ENCODE peak calls at places on chromosome 21, in ten cellular contexts. B is IMR-90, T is fibroblast of mammary gland, J is heart right ventricle, I is ovary, F is foreskin fibroblast, E is fibroblast of villous mesenchyme, Z is adrenal gland, U is osteoblast, S is tibial nerve. A is an unnamed sample.

GRCh38 chr21:17668479-17668878 is 55.8 kb upstream of the BTG3 start:
- DNase-seq in B (no peak), T (no peak), J (no peak), I (no peak), F (no peak), E (no peak), Z (no peak), U (no peak), S (no peak), A (no peak)

GRCh38 chr21:26099610-26100219 is 70.9 kb downstream of the APP start:
- DNase-seq in B (peak), T (no peak), J (no peak), I (no peak), F (no peak), E (peak), Z (no peak), U (no peak), S (no peak), A (peak)

GRCh38 chr21:16124397-16125130 is 394.8 kb downstream of the USP25 start:
- DNase-seq in B (peak), T (peak), J (no peak), I (peak), F (peak), E (peak), Z (no peak), U (peak), S (no peak), A (peak)

GRCh38 chr21:33158654-33159053 is 71.1 kb upstream of the IFNAR2 start:
- DNase-seq in B (no peak), T (no peak), J (no peak), I (no peak), F (no peak), E (no peak), Z (no peak), U (no peak), S (no peak), A (no peak)

GRCh38 chr21:16084776-16085364 is 355.1 kb downstream of the USP25 start:
- DNase-seq in B (peak), T (peak), J (peak), I (no peak), F (peak), E (no peak), Z (no peak), U (peak), S (no peak), A (peak)

GRCh38 chr21:36245115-36245514 is 74.9 kb upstream of the MORC3 start:
- DNase-seq in B (no peak), T (no peak), J (no peak), I (no peak), F (no peak), E (no peak), Z (no peak), U (no peak), S (no peak), A (no peak)

GRCh38 chr21:32457360-32457840 is 44.9 kb downstream of the EVA1C start:
- DNase-seq in B (peak), T (peak), J (peak), I (peak), F (no peak), E (peak), Z (peak), U (peak), S (no peak), A (peak)

GRCh38 chr21:19228241-19228640 is 824.7 kb upstream of the TMPRSS15 start:
- DNase-seq in B (no peak), T (no peak), J (no peak), I (no peak), F (no peak), E (no peak), Z (no peak), U (no peak), S (no peak), A (no peak)

GRCh38 chr21:36100971-36101641 is 31.3 kb downstream of the CBR1 start:
- DNase-seq in B (no peak), T (no peak), J (no peak), I (no peak), F (no peak), E (no peak), Z (no peak), U (no peak), S (no peak), A (no peak)

GRCh38 chr21:36788116-36788515 is 89.2 kb downstream of the SIM2 start:
- DNase-seq in B (no peak), T (no peak), J (no peak), I (no peak), F (peak), E (peak), Z (no peak), U (peak), S (no peak), A (no peak)

GRCh38 chr21:44071359-44072104 is 35.7 kb upstream of the PWP2 start:
- DNase-seq in B (no peak), T (no peak), J (no peak), I (no peak), F (no peak), E (no peak), Z (no peak), U (no peak), S (no peak), A (no peak)

GRCh38 chr21:40845621-40846020 is 1.3 kb downstream of the DSCAM start:
- DNase-seq in B (peak), T (no peak), J (no peak), I (no peak), F (no peak), E (no peak), Z (no peak), U (no peak), S (no peak), A (no peak)

GRCh38 chr21:45971487-45972352 is 9.8 kb upstream of the COL6A1 start:
- DNase-seq in B (peak), T (peak), J (peak), I (no peak), F (peak), E (peak), Z (no peak), U (peak), S (no peak), A (peak)

GRCh38 chr21:45974073-45975016 is 7.2 kb upstream of the COL6A1 start:
- DNase-seq in B (peak), T (peak), J (no peak), I (peak), F (peak), E (peak), Z (no peak), U (peak), S (no peak), A (peak)

GRCh38 chr21:45972353-45972715 is 9.2 kb upstream of the COL6A1 start:
- DNase-seq in B (no peak), T (no peak), J (no peak), I (peak), F (no peak), E (no peak), Z (no peak), U (peak), S (no peak), A (no peak)

GRCh38 chr21:45973475-45974072 is 8.0 kb upstream of the COL6A1 start:
- DNase-seq in B (peak), T (peak), J (peak), I (peak), F (peak), E (peak), Z (peak), U (peak), S (peak), A (peak)

GRCh38 chr21:45972716-45973474 is 8.7 kb upstream of the COL6A1 start:
- DNase-seq in B (peak), T (peak), J (peak), I (peak), F (peak), E (peak), Z (no peak), U (peak), S (peak), A (peak)
- H3K4me3 ChIP-seq in B (no peak), T (peak), J (peak), I (peak), F (peak), E (peak), Z (peak), U (peak), S (peak), A (peak)

DNA sequence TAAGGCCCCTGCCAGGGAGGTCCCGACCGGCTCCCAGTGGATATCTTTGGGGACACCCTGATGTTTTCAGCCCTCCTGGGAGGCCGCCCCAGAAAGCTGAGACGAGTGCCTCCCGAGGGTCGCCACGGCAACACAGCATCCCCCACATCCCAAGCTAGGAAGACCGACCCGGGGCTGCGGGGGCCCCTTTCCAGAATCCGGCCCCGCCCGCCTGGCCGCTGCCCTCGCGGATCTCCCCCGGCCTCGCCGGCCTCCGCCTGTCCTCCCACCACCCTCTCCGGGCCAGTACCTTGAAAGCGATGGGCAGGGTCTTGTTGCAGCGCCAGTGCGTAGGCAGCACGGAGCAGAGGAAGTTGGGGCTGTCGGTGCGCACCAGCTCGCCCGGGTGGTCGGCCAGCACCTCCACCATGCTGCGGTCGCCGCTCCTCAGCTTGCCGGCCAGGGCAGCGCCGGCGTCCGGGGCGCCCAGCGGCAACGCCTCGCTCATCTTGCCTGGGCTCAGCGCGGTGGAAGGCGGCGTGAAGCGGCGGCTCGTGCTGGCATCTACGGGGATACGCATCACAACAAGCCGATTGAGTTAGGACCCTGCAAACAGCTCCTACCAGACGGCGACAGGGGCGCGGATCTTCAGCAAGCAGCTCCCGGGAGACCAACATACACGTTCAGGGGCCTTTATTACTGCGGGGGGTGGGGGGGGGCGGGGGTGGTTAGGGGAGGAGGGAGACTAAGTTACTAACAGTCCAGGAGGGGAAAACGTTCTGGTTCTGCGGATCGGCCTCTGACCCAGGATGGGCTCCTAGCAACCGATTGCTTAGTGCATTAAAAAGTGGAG is 162.3 kb downstream of the RUNX1 start:
- DNase-seq in B (no peak), T (peak), J (peak), I (peak), F (no peak), E (peak), Z (peak), U (peak), S (no peak), A (no peak)
- TF ChIP-seq CTCF in B (no peak), T (no peak), J (no peak), I (peak), F (no peak), E (no peak), Z (no peak), U (no peak), S (no peak), A (no peak)

GRCh38 chr21:25039461-25040380 is 567.6 kb downstream of the MRPL39 start:
- DNase-seq in B (peak), T (peak), J (no peak), I (no peak), F (no peak), E (no peak), Z (no peak), U (no peak), S (no peak), A (peak)
- H3K4me3 ChIP-seq in B (no peak), T (no peak), J (no peak), I (no peak), F (no peak), E (no peak), Z (no peak), U (no peak), S (no peak), A (no peak)

GRCh38 chr21:15034126-15034848 is 30.5 kb downstream of the NRIP1 start:
- DNase-seq in B (peak), T (peak), J (no peak), I (no peak), F (peak), E (peak), Z (no peak), U (peak), S (no peak), A (peak)
- TF ChIP-seq CTCF in B (no peak), T (no peak), J (no peak), I (no peak), F (no peak), E (peak), Z (no peak), U (no peak), S (no peak), A (no peak)

DNA sequence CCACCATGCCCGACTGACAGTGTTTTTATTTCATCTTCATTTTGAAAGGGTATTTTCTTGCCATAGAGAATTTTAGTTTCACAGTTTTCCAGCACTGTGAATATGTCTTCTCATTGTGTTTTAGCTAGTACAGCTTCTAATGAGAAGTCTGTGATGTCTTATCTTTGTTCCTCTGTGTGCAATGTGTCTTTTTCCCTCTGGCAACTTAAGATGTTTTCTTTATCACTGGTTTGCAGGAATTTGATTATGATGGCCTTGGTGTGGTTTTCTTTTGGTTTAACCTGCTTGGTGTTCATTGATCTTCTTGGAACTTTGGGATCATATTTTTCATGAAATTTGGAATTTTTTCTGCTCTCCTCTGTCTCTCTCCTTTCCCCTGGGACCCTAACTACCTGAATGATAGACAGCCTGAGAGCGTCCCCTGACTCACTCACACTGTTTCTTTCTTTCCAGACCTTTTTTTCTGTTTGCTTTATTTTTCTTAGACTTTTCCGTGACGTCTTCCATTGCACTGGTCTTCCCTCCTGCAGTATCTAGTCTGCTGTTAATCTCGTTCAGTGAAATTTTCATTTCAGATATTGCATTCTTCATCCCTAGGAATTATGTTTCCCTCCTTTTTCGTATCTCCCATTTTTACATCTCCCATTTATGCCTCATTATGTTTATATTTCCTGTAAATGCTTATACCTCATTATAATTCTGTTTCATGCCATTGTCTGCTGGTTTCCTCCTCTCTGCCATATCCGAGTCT is 48.5 kb downstream of the PDE9A start:
- DNase-seq in B (no peak), T (no peak), J (no peak), I (no peak), F (no peak), E (no peak), Z (no peak), U (no peak), S (no peak), A (no peak)
- H3K4me3 ChIP-seq in B (no peak), T (no peak), J (no peak), I (no peak), F (no peak), E (no peak), Z (no peak), U (no peak), S (no peak), A (no peak)

DNA sequence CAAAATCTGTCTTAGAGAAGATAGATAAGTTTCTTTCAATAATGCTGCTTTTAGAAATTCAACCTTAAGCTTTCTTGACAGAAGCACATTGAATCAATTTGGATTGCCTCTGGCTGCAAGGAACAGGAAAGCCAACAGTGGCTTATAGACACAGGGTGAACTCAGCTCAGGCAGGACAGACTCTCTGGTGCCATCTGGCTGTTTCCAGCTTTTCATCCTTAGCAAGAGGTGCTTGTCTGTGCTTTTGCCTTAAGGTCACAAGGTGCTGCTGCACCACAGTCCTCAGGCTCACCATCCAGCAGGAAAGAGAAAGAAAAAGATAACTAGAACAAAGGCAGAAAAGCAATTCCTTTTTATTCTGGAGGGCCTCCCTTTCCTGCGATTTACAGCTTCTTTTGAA is 93.7 kb upstream of the ETS2 start:
- DNase-seq in B (peak), T (peak), J (peak), I (no peak), F (peak), E (peak), Z (no peak), U (peak), S (no peak), A (peak)
- TF ChIP-seq CTCF in B (peak), T (peak), J (peak), I (no peak), F (peak), E (peak), Z (peak), U (peak), S (peak), A (peak)

DNA sequence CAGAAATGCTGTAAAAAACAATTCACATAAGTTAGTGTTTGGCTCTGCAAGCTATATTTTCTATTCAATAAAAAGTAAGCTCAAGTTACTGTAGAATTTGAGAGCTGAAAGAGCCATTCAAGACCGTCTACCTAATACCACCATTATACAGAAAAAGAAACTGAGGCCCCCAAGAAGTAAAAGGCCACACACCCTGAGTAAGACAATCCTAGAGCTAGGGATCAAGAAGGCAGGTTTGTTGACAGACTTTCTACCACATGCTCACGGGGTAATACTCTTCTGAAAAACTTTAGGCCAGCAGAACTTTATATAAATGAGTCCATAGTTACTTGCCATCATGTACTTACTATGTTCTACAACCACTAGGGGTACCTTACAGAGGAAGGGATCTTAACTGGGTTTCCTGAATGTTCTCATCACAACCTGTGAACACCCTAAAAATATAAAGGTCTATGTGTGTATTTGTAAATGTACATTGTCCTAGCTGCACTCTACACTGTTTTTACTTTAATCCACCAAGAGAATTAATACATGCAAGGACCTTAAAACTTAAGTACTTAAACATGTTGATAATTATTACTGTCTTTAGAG is 2.7 kb downstream of the PSMG1 start:
- DNase-seq in B (no peak), T (no peak), J (no peak), I (no peak), F (no peak), E (no peak), Z (no peak), U (peak), S (no peak), A (no peak)
- H3K4me3 ChIP-seq in B (no peak), T (no peak), J (no peak), I (no peak), F (no peak), E (no peak), Z (no peak), U (no peak), S (no peak), A (no peak)

A was measured in cardiac fibroblast.